ENCODE peak calls at places on chromosome X, in six cellular contexts. One of them, this sample, is unnamed.
A peak's percentile ranks its signal among the peaks of the same experiment; 100 is the strongest.

GRCh38 chrX:38806054-38806389 is 4.8 kb downstream of the MID1IP1 start:
- DNase-seq in ACHN: no peak
- DNase-seq in GM18507: no peak
- DNase-seq in stimulated activated CD4-positive, alpha-beta T cell treated with anti-CD3 and anti-CD28 coated beads, Interleukin-15, amount 100 ng/mL, for 24 hours: peak; percentile 43
- DNase-seq in NCI-H510A treated with DMSO at 0.1 percent for 48 hours: peak; percentile 42
- DNase-seq in lower lobe of right lung: no peak
- DNase-seq in this sample: no peak

GRCh38 chrX:30275498-30275897 is 28.6 kb downstream of the MAGEB1 start:
- DNase-seq in ACHN: peak; percentile 29
- DNase-seq in lower lobe of right lung: no peak
- DNase-seq in NCI-H510A treated with DMSO at 0.1 percent for 48 hours: peak; percentile 20
- DNase-seq in stimulated activated CD4-positive, alpha-beta T cell treated with anti-CD3 and anti-CD28 coated beads, Interleukin-15, amount 100 ng/mL, for 24 hours: no peak
- DNase-seq in GM18507: no peak
- DNase-seq in this sample: peak; percentile 38

GRCh38 chrX:136195247-136195646 is 47.9 kb downstream of the FHL1 start:
- DNase-seq in NCI-H510A treated with DMSO at 0.1 percent for 48 hours: no peak
- DNase-seq in GM18507: no peak
- DNase-seq in lower lobe of right lung: no peak
- DNase-seq in stimulated activated CD4-positive, alpha-beta T cell treated with anti-CD3 and anti-CD28 coated beads, Interleukin-15, amount 100 ng/mL, for 24 hours: no peak
- DNase-seq in ACHN: no peak
- DNase-seq in this sample: no peak

GRCh38 chrX:46686003-46686645 is 72.8 kb downstream of the SLC9A7 start:
- DNase-seq in ACHN: peak; percentile 28
- DNase-seq in stimulated activated CD4-positive, alpha-beta T cell treated with anti-CD3 and anti-CD28 coated beads, Interleukin-15, amount 100 ng/mL, for 24 hours: peak; percentile 39
- DNase-seq in lower lobe of right lung: no peak
- DNase-seq in GM18507: no peak
- DNase-seq in NCI-H510A treated with DMSO at 0.1 percent for 48 hours: peak; percentile 2
- DNase-seq in this sample: peak; percentile 69

GRCh38 chrX:48578661-48579128 is 4.4 kb downstream of the RBM3 start:
- DNase-seq in ACHN: no peak
- DNase-seq in GM18507: no peak
- DNase-seq in stimulated activated CD4-positive, alpha-beta T cell treated with anti-CD3 and anti-CD28 coated beads, Interleukin-15, amount 100 ng/mL, for 24 hours: no peak
- DNase-seq in NCI-H510A treated with DMSO at 0.1 percent for 48 hours: no peak
- DNase-seq in lower lobe of right lung: no peak
- DNase-seq in this sample: no peak

GRCh38 chrX:15769300-15769954 is 20.9 kb upstream of the ZRSR2 start:
- DNase-seq in lower lobe of right lung: no peak
- DNase-seq in NCI-H510A treated with DMSO at 0.1 percent for 48 hours: no peak
- DNase-seq in GM18507: no peak
- DNase-seq in stimulated activated CD4-positive, alpha-beta T cell treated with anti-CD3 and anti-CD28 coated beads, Interleukin-15, amount 100 ng/mL, for 24 hours: no peak
- DNase-seq in ACHN: no peak
- DNase-seq in this sample: peak; percentile 80

GRCh38 chrX:24225265-24225664 is 75.7 kb downstream of the ZFX start:
- DNase-seq in lower lobe of right lung: no peak
- DNase-seq in ACHN: no peak
- DNase-seq in GM18507: no peak
- DNase-seq in stimulated activated CD4-positive, alpha-beta T cell treated with anti-CD3 and anti-CD28 coated beads, Interleukin-15, amount 100 ng/mL, for 24 hours: no peak
- DNase-seq in NCI-H510A treated with DMSO at 0.1 percent for 48 hours: no peak
- DNase-seq in this sample: no peak

GRCh38 chrX:153993978-153994377 is 21.4 kb downstream of the TMEM187 start:
- DNase-seq in lower lobe of right lung: no peak
- DNase-seq in GM18507: no peak
- DNase-seq in NCI-H510A treated with DMSO at 0.1 percent for 48 hours: no peak
- DNase-seq in ACHN: no peak
- DNase-seq in stimulated activated CD4-positive, alpha-beta T cell treated with anti-CD3 and anti-CD28 coated beads, Interleukin-15, amount 100 ng/mL, for 24 hours: no peak
- DNase-seq in this sample: no peak

GRCh38 chrX:143472334-143472938 is 44.8 kb downstream of the SPANXN3 start:
- DNase-seq in stimulated activated CD4-positive, alpha-beta T cell treated with anti-CD3 and anti-CD28 coated beads, Interleukin-15, amount 100 ng/mL, for 24 hours: no peak
- DNase-seq in NCI-H510A treated with DMSO at 0.1 percent for 48 hours: peak; percentile 13
- DNase-seq in lower lobe of right lung: no peak
- DNase-seq in GM18507: no peak
- DNase-seq in ACHN: peak; percentile 48
- DNase-seq in this sample: no peak

GRCh38 chrX:143095311-143095710 is 69.6 kb downstream of the SPANXN4 start:
- DNase-seq in stimulated activated CD4-positive, alpha-beta T cell treated with anti-CD3 and anti-CD28 coated beads, Interleukin-15, amount 100 ng/mL, for 24 hours: no peak
- DNase-seq in ACHN: no peak
- DNase-seq in lower lobe of right lung: no peak
- DNase-seq in NCI-H510A treated with DMSO at 0.1 percent for 48 hours: no peak
- DNase-seq in GM18507: no peak
- DNase-seq in this sample: no peak